ENCODE peak calls at places on chromosomes 7 and 10, in five cellular contexts. One of them, this sample, is unnamed.
A peak's percentile ranks its signal among the peaks of the same experiment; 100 is the strongest.

GRCh38 chr7:132472463-132473120 is 103.7 kb downstream of the PLXNA4 start:
- DNase-seq in PC-9: no peak
- DNase-seq in stomach: no peak
- DNase-seq in cardiac fibroblast: no peak
- DNase-seq in GM12864: no peak
- DNase-seq in this sample: no peak

GRCh38 chr10:5537684-5538083 is 12.9 kb downstream of the CALML3 start:
- DNase-seq in PC-9: no peak
- DNase-seq in stomach: peak; percentile 10
- DNase-seq in cardiac fibroblast: no peak
- DNase-seq in GM12864: no peak
- DNase-seq in this sample: no peak

GRCh38 chr7:50531928-50532327 is 33.3 kb downstream of the DDC start:
- DNase-seq in PC-9: no peak
- DNase-seq in stomach: no peak
- DNase-seq in cardiac fibroblast: no peak
- DNase-seq in GM12864: no peak
- DNase-seq in this sample: no peak

GRCh38 chr10:16843252-16843870 is 26.1 kb upstream of the RSU1 start:
- DNase-seq in PC-9: no peak
- DNase-seq in stomach: no peak
- DNase-seq in cardiac fibroblast: peak; percentile 91
- DNase-seq in GM12864: peak; percentile 16
- DNase-seq in this sample: peak; percentile 22

GRCh38 chr7:1815051-1815481 is 145.0 kb downstream of the ELFN1 start:
- DNase-seq in PC-9: no peak
- DNase-seq in stomach: no peak
- DNase-seq in cardiac fibroblast: no peak
- DNase-seq in GM12864: no peak
- DNase-seq in this sample: no peak

GRCh38 chr7:44225566-44226395 is 25.0 kb downstream of the YKT6 start:
- DNase-seq in PC-9: no peak
- DNase-seq in stomach: no peak
- DNase-seq in cardiac fibroblast: no peak
- DNase-seq in GM12864: no peak
- DNase-seq in this sample: no peak

GRCh38 chr7:132488634-132489302 is 87.5 kb downstream of the PLXNA4 start:
- DNase-seq in PC-9: no peak
- DNase-seq in stomach: no peak
- DNase-seq in cardiac fibroblast: no peak
- DNase-seq in GM12864: no peak
- DNase-seq in this sample: no peak

GRCh38 chr10:7084255-7085005 is 326.4 kb downstream of the SFMBT2 start:
- DNase-seq in PC-9: no peak
- DNase-seq in stomach: no peak
- DNase-seq in cardiac fibroblast: no peak
- DNase-seq in GM12864: no peak
- DNase-seq in this sample: no peak

GRCh38 chr7:128366290-128366689 is 4.8 kb upstream of the PRRT4 start:
- DNase-seq in PC-9: no peak
- DNase-seq in stomach: no peak
- DNase-seq in cardiac fibroblast: no peak
- DNase-seq in GM12864: no peak
- DNase-seq in this sample: no peak

GRCh38 chr10:33893502-33893901 is 559.0 kb upstream of the NRP1 start:
- DNase-seq in PC-9: no peak
- DNase-seq in stomach: no peak
- DNase-seq in cardiac fibroblast: peak; percentile 32
- DNase-seq in GM12864: no peak
- DNase-seq in this sample: no peak

GRCh38 chr10:89563861-89564478 is 28.6 kb upstream of the SLC16A12 start:
- DNase-seq in PC-9: no peak
- DNase-seq in stomach: no peak
- DNase-seq in cardiac fibroblast: peak; percentile 77
- DNase-seq in GM12864: no peak
- DNase-seq in this sample: peak; percentile 45

GRCh38 chr10:48940958-48941357 is 1.3 kb upstream of the LRRC18 start:
- DNase-seq in PC-9: no peak
- DNase-seq in stomach: no peak
- DNase-seq in cardiac fibroblast: no peak
- DNase-seq in GM12864: no peak
- DNase-seq in this sample: no peak

GRCh38 chr7:48083114-48083830 is 5.8 kb upstream of the UPP1 start:
- DNase-seq in PC-9: peak; percentile 73
- DNase-seq in stomach: no peak
- DNase-seq in cardiac fibroblast: peak; percentile 74
- DNase-seq in GM12864: no peak
- DNase-seq in this sample: no peak

GRCh38 chr7:24334627-24335026 is 50.6 kb downstream of the NPY start:
- DNase-seq in PC-9: no peak
- DNase-seq in stomach: no peak
- DNase-seq in cardiac fibroblast: no peak
- DNase-seq in GM12864: no peak
- DNase-seq in this sample: no peak

GRCh38 chr10:124650820-124651401 is 93.3 kb downstream of the FAM53B start:
- DNase-seq in PC-9: no peak
- DNase-seq in stomach: no peak
- DNase-seq in cardiac fibroblast: no peak
- DNase-seq in GM12864: no peak
- DNase-seq in this sample: peak; percentile 70

GRCh38 chr7:74477188-74477587 is 23.5 kb downstream of the GTF2IRD1 start:
- DNase-seq in PC-9: no peak
- DNase-seq in stomach: no peak
- DNase-seq in cardiac fibroblast: no peak
- DNase-seq in GM12864: no peak
- DNase-seq in this sample: no peak

GRCh38 chr7:613442-614140 is 93.9 kb upstream of the PDGFA start:
- DNase-seq in PC-9: no peak
- DNase-seq in stomach: no peak
- DNase-seq in cardiac fibroblast: no peak
- DNase-seq in GM12864: no peak
- DNase-seq in this sample: no peak

GRCh38 chr7:159099711-159100231 is 44.9 kb downstream of the VIPR2 start:
- DNase-seq in PC-9: no peak
- DNase-seq in stomach: peak; percentile 14
- DNase-seq in cardiac fibroblast: no peak
- DNase-seq in GM12864: no peak
- DNase-seq in this sample: no peak

GRCh38 chr7:45021604-45022296 is 21.7 kb downstream of the CCM2 start:
- DNase-seq in PC-9: no peak
- DNase-seq in stomach: no peak
- DNase-seq in cardiac fibroblast: peak; percentile 76
- DNase-seq in GM12864: no peak
- DNase-seq in this sample: peak; percentile 38

GRCh38 chr7:123662755-123663154 is 7.1 kb downstream of the LMOD2 start:
- DNase-seq in PC-9: no peak
- DNase-seq in stomach: no peak
- DNase-seq in cardiac fibroblast: no peak
- DNase-seq in GM12864: no peak
- DNase-seq in this sample: no peak

GRCh38 chr7:141039366-141039765 is 24.6 kb upstream of the MRPS33 start:
- DNase-seq in PC-9: no peak
- DNase-seq in stomach: no peak
- DNase-seq in cardiac fibroblast: peak; percentile 41
- DNase-seq in GM12864: no peak
- DNase-seq in this sample: no peak

GRCh38 chr7:146172112-146172511 is 55.5 kb downstream of the CNTNAP2 start:
- DNase-seq in PC-9: no peak
- DNase-seq in stomach: no peak
- DNase-seq in cardiac fibroblast: no peak
- DNase-seq in GM12864: no peak
- DNase-seq in this sample: no peak

GRCh38 chr7:55965805-55966421 is 1.5 kb downstream of the NIPSNAP2 start:
- DNase-seq in PC-9: no peak
- DNase-seq in stomach: no peak
- DNase-seq in cardiac fibroblast: no peak
- DNase-seq in GM12864: no peak
- DNase-seq in this sample: no peak

GRCh38 chr7:85156661-85157213 is 30.1 kb downstream of the SEMA3D start:
- DNase-seq in PC-9: no peak
- DNase-seq in stomach: no peak
- DNase-seq in cardiac fibroblast: no peak
- DNase-seq in GM12864: no peak
- DNase-seq in this sample: no peak

GRCh38 chr10:1205450-1206030 is 149.4 kb downstream of the WDR37 start:
- DNase-seq in PC-9: no peak
- DNase-seq in stomach: peak; percentile 23
- DNase-seq in cardiac fibroblast: no peak
- DNase-seq in GM12864: no peak
- DNase-seq in this sample: no peak

GRCh38 chr7:26949319-26949718 is 84.9 kb upstream of the SKAP2 start:
- DNase-seq in PC-9: no peak
- DNase-seq in stomach: no peak
- DNase-seq in cardiac fibroblast: no peak
- DNase-seq in GM12864: no peak
- DNase-seq in this sample: no peak

DNA sequence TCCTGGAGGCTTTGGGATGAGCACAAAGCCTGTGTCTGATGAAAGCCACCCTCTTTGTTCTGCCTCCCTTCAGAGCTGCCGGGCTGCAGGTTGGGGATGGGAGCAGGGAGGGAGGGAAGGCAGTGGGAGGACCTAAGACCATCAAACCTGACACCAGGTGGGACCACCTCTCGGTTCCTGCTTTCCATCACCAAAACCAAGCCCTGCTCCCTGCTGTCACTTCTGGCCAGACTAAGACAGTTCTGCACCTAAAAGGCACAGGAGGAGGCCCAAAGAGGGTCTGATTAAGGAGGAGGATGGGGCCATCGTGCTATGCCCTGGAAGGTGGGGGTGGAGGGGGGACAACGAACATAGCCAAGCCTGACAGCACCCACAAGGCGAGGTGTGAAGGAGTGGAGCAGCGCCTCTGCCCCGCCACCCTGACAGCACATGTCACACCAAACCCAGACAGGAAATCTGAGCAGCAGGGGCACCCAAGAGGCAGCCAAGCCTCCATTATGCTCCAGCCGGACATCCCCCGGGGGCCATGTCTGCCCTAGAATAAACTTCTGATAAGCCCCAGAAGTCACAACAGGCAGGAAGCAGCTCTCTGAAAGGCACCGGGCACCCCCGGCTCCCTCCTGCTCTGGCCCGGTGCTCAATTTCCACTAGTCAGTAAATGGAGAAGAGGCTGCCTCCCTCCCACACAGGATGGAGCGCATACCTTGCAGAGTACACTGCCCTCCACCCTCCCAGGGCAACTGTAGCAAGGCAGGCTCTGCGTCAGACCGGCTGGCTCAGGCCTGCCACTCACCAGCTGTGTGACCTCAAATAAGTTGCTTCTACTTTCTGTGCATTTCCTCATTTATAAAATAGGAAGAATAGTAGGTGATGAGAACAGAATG is 48.9 kb downstream of the DLG5 start:
- DNase-seq in PC-9: no peak
- DNase-seq in stomach: peak; percentile 44
- DNase-seq in cardiac fibroblast: peak; percentile 57
- DNase-seq in GM12864: peak; percentile 38
- DNase-seq in this sample: peak; percentile 55
- TF ChIP-seq CTCF in PC-9: no peak
- TF ChIP-seq CTCF in stomach: no peak
- TF ChIP-seq CTCF in cardiac fibroblast: no peak
- TF ChIP-seq CTCF in GM12864: no peak
- TF ChIP-seq CTCF in this sample: no peak

DNA sequence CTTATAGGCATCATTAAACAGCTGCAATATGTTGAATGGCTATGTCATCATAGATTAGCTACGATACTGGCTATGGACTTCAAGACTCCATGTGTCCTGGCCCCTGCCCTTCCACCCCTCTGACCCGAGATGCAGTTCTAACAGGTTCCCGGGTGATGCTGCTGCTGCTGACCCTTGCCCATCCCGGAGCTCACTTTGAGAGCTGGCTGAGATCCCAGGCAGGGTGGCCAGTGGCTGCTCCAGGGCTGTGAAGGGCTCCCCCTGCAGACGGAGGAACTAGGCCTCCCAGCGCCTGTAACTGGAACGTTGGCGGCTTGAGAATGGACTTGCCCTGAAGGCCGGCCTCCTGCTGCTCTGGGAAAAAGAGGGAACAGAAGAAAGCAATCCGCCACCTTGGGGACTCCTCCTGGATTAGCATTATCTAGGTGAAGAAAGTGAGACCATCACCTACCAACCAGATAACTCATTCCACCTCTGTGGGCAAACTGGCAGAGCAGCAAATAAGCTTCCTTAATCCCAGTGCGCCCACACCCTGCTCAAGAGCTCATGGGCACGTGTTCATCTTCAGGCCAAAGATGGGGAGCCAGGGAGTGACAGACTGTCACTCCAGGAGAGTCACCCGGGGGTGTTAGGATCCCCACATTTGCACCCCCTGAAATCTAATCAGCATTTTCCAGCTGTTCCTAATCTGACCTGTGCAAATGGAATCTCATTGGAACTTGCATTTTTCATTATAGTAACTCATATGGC is 56.8 kb downstream of the PARP12 start:
- DNase-seq in PC-9: no peak
- DNase-seq in stomach: no peak
- DNase-seq in cardiac fibroblast: peak; percentile 32
- DNase-seq in GM12864: no peak
- DNase-seq in this sample: no peak
- TF ChIP-seq CTCF in PC-9: peak; percentile 51
- TF ChIP-seq CTCF in stomach: no peak
- TF ChIP-seq CTCF in cardiac fibroblast: peak; percentile 52
- TF ChIP-seq CTCF in GM12864: no peak
- TF ChIP-seq CTCF in this sample: no peak

DNA sequence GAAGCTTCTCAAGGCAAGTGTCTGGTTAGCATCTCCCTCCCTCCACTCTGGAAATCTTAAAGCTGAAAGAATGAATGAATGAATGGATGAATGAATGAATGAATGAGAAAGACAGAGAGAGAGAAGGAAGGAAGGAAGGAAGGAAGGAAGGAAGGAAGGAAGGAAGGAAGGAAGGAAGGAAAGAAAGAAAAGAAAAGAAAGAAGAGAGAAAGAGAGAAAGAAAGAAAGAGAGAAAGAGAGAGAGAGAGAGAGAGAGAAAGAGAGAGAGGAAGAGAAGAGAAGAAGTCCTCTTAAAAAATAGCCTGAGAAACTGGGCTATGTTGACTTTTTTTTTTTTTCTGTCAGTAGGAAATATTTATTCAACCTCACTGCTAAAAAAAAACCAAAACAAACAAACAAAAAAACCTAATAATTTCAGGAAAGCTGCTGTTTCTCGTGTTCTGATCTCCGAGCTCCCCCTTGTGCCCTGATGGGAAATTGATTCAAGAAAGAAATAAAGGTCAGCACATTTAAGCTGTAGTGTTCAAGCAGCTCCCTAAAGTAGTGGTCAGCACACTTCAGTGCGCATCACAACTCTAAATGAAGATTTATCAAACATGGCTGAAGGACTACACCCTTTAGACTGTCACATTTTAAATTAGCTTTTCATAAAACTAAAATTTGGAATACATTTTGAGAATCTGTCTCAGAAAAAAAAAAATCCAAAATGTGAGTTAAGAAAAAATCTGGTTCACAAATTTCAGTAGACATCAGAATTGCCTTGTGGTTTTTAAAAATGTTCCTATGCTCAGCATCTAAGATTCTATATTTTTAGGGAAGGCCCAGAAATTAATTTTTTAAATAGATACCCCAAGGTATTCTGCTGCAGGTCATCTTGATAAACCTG is 154.3 kb downstream of the ELAPOR2 start:
- DNase-seq in PC-9: peak; percentile 24
- DNase-seq in stomach: no peak
- DNase-seq in cardiac fibroblast: peak; percentile 54
- DNase-seq in GM12864: no peak
- DNase-seq in this sample: no peak
- TF ChIP-seq CTCF in PC-9: peak; percentile 80
- TF ChIP-seq CTCF in stomach: peak; percentile 34
- TF ChIP-seq CTCF in cardiac fibroblast: peak; percentile 70
- TF ChIP-seq CTCF in GM12864: peak; percentile 68
- TF ChIP-seq CTCF in this sample: peak; percentile 71

GRCh38 chr10:117005454-117006055 is 568 bp upstream of the SHTN1 start:
- DNase-seq in PC-9: peak; percentile 24
- DNase-seq in stomach: no peak
- DNase-seq in cardiac fibroblast: no peak
- DNase-seq in GM12864: no peak
- DNase-seq in this sample: peak; percentile 27
- TF ChIP-seq CTCF in PC-9: no peak
- TF ChIP-seq CTCF in stomach: no peak
- TF ChIP-seq CTCF in cardiac fibroblast: no peak
- TF ChIP-seq CTCF in GM12864: no peak
- TF ChIP-seq CTCF in this sample: no peak

This sample was measured in GM10248.